ENCODE peak calls at places on chromosome 5, in seven cellular contexts. T is activated T-helper 1 cell treated with anti-CD3 and anti-CD28 coated beads, Interleukin-12 subunit alpha, Interleukin-12 subunit beta, Interleukin-2, Interleukin-4 antibody, amounts not matched to agents 30 ng/mL and 10 ng/mL and 1 ng/mL, durations not matched to agents 14 hours and 24 hours and 36 hours; P is left ventricle myocardium inferior; Q is NCI-H2081 treated with DMSO at 0.1 percent for 48 hours; K is Caki2; W is endodermal cell; V is GM18507. S is an unnamed sample.

GRCh38 chr5:132190161-132190817 is 37.4 kb downstream of the P4HA2 start:
- DNase-seq in T (no peak), P (no peak), Q (peak), K (peak), W (peak), V (peak), S (no peak)

GRCh38 chr5:15421798-15422456 is 78.1 kb upstream of the FBXL7 start:
- DNase-seq in T (no peak), P (no peak), Q (no peak), K (no peak), W (no peak), V (no peak), S (no peak)

GRCh38 chr5:178793156-178793555 is 62.7 kb upstream of the ZNF354A start:
- DNase-seq in T (no peak), P (peak), Q (no peak), K (no peak), W (peak), V (no peak), S (no peak)

GRCh38 chr5:154858972-154859950 is 834 bp downstream of the CNOT8 start:
- DNase-seq in T (peak), P (no peak), Q (no peak), K (peak), W (peak), V (no peak), S (no peak)

GRCh38 chr5:150612905-150613670 is 27.4 kb upstream of the SYNPO start:
- DNase-seq in T (no peak), P (no peak), Q (no peak), K (no peak), W (no peak), V (no peak), S (no peak)

GRCh38 chr5:173333900-173334685 is 5.9 kb upstream of the STC2 start:
- DNase-seq in T (no peak), P (no peak), Q (no peak), K (no peak), W (no peak), V (no peak), S (no peak)

GRCh38 chr5:1171340-1171941 is 30.0 kb upstream of the SLC6A19 start:
- DNase-seq in T (no peak), P (no peak), Q (no peak), K (no peak), W (no peak), V (no peak), S (no peak)

GRCh38 chr5:127316013-127316412 is 25.4 kb downstream of the MEGF10 start:
- DNase-seq in T (no peak), P (no peak), Q (no peak), K (no peak), W (no peak), V (no peak), S (no peak)

GRCh38 chr5:147789820-147790219 is 7.3 kb upstream of the JAKMIP2 start:
- DNase-seq in T (no peak), P (no peak), Q (no peak), K (no peak), W (no peak), V (no peak), S (no peak)

GRCh38 chr5:132653716-132654115 is 4.3 kb upstream of the IL13 start:
- DNase-seq in T (no peak), P (no peak), Q (no peak), K (no peak), W (no peak), V (no peak), S (no peak)

GRCh38 chr5:73693573-73694061 is 67.6 kb downstream of the ARHGEF28 start:
- DNase-seq in T (no peak), P (no peak), Q (no peak), K (peak), W (peak), V (no peak), S (no peak)

GRCh38 chr5:1800470-1801060 is 642 bp upstream of the NDUFS6 start:
- DNase-seq in T (peak), P (no peak), Q (no peak), K (peak), W (no peak), V (no peak), S (no peak)

GRCh38 chr5:142011572-142012185 is 1.1 kb downstream of the GNPDA1 start:
- DNase-seq in T (no peak), P (no peak), Q (no peak), K (no peak), W (no peak), V (no peak), S (no peak)

GRCh38 chr5:151615431-151615830 is 24.3 kb upstream of the FAT2 start:
- DNase-seq in T (no peak), P (no peak), Q (no peak), K (peak), W (no peak), V (no peak), S (no peak)

GRCh38 chr5:62588668-62589067 is 10.0 kb downstream of the LRRC70 start:
- DNase-seq in T (no peak), P (no peak), Q (no peak), K (no peak), W (no peak), V (no peak), S (no peak)

GRCh38 chr5:14659821-14660607 is 4.5 kb upstream of the OTULIN start:
- DNase-seq in T (no peak), P (no peak), Q (no peak), K (no peak), W (no peak), V (no peak), S (no peak)

GRCh38 chr5:68652507-68652906 is 437.0 kb downstream of the PIK3R1 start:
- DNase-seq in T (no peak), P (no peak), Q (no peak), K (peak), W (no peak), V (no peak), S (no peak)

GRCh38 chr5:91146221-91146620 is 236.9 kb downstream of the ARRDC3 start:
- DNase-seq in T (no peak), P (no peak), Q (no peak), K (no peak), W (no peak), V (no peak), S (no peak)

GRCh38 chr5:33401482-33402390 is 39.0 kb upstream of the TARS1 start:
- DNase-seq in T (no peak), P (no peak), Q (no peak), K (peak), W (no peak), V (no peak), S (no peak)

S was measured in right atrium auricular region.